ENCODE peak calls at places on chromosomes 6 and 20, in nine cellular contexts. I is GM23338, E is GM23248, M is SK-N-SH, S is HCT116, O is neural progenitor cell, N is OCI-LY7, G is PC-3, W is hepatocyte. L is an unnamed sample.

GRCh38 chr6:149216459-149216858 is 101.1 kb upstream of the TAB2 start:
- DNase-seq in I (peak), E (no peak), S (no peak), O (peak), G (no peak), W (no peak), M (no peak), N (no peak), L (no peak)

GRCh38 chr6:26457407-26457795 is 354 bp upstream of the BTN2A1 start:
- DNase-seq in M (peak), N (no peak), I (peak), W (peak), E (peak), S (no peak), O (no peak), G (no peak), L (no peak)

GRCh38 chr6:126682440-126682839 is 342.5 kb downstream of the CENPW start:
- DNase-seq in S (no peak), N (no peak), M (no peak), E (peak), G (no peak), O (no peak), I (no peak), W (no peak), L (no peak)

GRCh38 chr20:11891081-11891826 is 26.4 kb upstream of the BTBD3 start:
- DNase-seq in N (no peak), O (peak), G (peak), M (peak), S (no peak), E (peak), I (peak), W (peak), L (peak)

GRCh38 chr6:132814716-132815570 is 574 bp downstream of the RPS12 start:
- DNase-seq in E (peak), S (no peak), W (no peak), O (no peak), I (no peak), N (peak), G (no peak), M (no peak), L (no peak)

GRCh38 chr6:72552938-72553337 is 68.9 kb upstream of the KCNQ5 start:
- DNase-seq in O (no peak), W (no peak), G (peak), E (peak), I (no peak), S (no peak), N (no peak), M (no peak), L (no peak)

GRCh38 chr6:15317934-15318902 is 72.3 kb downstream of the JARID2 start:
- DNase-seq in G (no peak), W (no peak), N (no peak), M (no peak), S (no peak), E (no peak), I (no peak), O (peak), L (no peak)

GRCh38 chr6:153618371-153619328 is 420.4 kb upstream of the OPRM1 start:
- DNase-seq in N (no peak), W (no peak), I (no peak), G (no peak), S (no peak), O (no peak), M (no peak), E (no peak), L (no peak)

GRCh38 chr6:68233623-68234022 is 401.5 kb upstream of the ADGRB3 start:
- DNase-seq in O (no peak), I (no peak), M (no peak), N (no peak), S (no peak), G (peak), E (no peak), W (no peak), L (no peak)

GRCh38 chr6:84560431-84561375 is 203.7 kb downstream of the TBX18 start:
- DNase-seq in W (no peak), S (no peak), G (no peak), I (no peak), O (no peak), M (no peak), E (no peak), N (no peak), L (no peak)

GRCh38 chr6:53483423-53484353 is 61.2 kb downstream of the GCLC start:
- DNase-seq in I (peak), G (peak), N (peak), O (no peak), M (peak), W (no peak), E (peak), S (no peak), L (peak)

DNA sequence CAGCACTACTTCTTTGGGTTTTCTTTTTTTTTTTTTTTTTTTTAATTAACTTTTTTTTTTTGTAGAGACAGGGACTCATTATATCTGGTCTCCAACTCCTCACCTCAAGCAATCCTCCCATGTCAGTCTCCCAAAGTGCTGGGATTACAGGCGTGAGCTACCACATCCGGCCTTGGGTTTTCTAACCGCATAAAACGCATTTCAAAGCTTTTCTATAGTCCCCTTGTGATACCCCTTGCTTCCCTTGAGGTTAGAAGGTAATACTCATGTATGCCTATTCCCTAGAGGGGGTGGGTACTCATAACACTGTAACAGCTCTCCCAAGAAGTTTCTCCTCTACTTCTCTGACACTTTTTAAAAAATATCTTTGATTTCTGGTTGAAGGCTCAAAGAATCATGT is 23.9 kb upstream of the ASCC3 start:
- DNase-seq in I (peak), S (no peak), M (no peak), W (no peak), N (no peak), E (no peak), O (no peak), G (no peak), L (no peak)
- H3K4me2 ChIP-seq in I (no peak), S (no peak), M (no peak), W (no peak), N (no peak), E (no peak), O (no peak), G (no peak), L (no peak)

GRCh38 chr6:11143394-11144371 is 32.2 kb upstream of the ERVFRD-1 start:
- DNase-seq in S (peak), N (no peak), E (peak), W (peak), I (no peak), G (peak), M (no peak), O (no peak), L (no peak)
- H3K27ac ChIP-seq in S (no peak), N (no peak), E (peak), W (peak), I (no peak), G (peak), M (no peak), O (no peak), L (no peak)

GRCh38 chr6:159981591-159982245 is 12.8 kb downstream of the IGF2R start:
- DNase-seq in S (no peak), G (no peak), I (no peak), E (peak), N (peak), M (no peak), W (no peak), O (no peak), L (peak)
- TF ChIP-seq EZH2phosphoT487 in S (no peak), G (no peak), I (no peak), E (no peak), N (no peak), M (no peak), W (no peak), O (no peak), L (no peak)

GRCh38 chr20:36441416-36441815 is 99.9 kb upstream of the MYL9 start:
- DNase-seq in S (no peak), W (no peak), N (no peak), I (no peak), O (no peak), M (no peak), E (no peak), G (no peak), L (no peak)
- H3K4me2 ChIP-seq in S (no peak), W (no peak), N (no peak), I (no peak), O (no peak), M (no peak), E (no peak), G (no peak), L (no peak)

DNA sequence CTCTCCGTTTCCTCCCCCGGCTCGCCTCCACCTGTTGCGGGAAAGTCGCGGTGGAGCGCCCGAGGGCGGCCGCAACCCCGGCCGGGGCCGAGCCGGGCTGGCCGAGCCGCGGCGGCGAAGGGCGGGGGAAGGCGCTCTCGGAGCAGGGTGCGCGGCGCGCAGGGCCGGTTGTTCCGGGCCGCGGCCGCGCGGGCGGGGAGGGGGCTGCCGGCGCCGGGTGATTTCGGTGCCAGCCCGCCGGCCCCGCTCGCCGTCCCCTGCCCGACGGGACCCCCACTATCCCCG is 235 bp downstream of the MAP7 start:
- DNase-seq in S (no peak), I (no peak), W (no peak), N (no peak), G (no peak), E (peak), M (peak), O (no peak), L (no peak)
- H3K27ac ChIP-seq in S (peak), I (no peak), W (peak), N (no peak), G (peak), E (no peak), M (peak), O (no peak), L (no peak)

L was measured in MM.1S.